ENCODE peak calls at places on chromosomes 12 and 14, in five cellular contexts. E is body of pancreas, A is spleen, Y is heart left ventricle, Q is IMR-90. N is an unnamed sample.

GRCh38 chr14:66974397-66975025 is 214.7 kb upstream of the GARIN2 start:
- DNase-seq in A (no peak), Q (peak; percentile 4), Y (no peak), E (no peak), N (no peak)

GRCh38 chr12:105369014-105369413 is 38.5 kb downstream of the C12orf75 start:
- DNase-seq in E (no peak), A (no peak), Y (no peak), Q (peak; percentile 84), N (no peak)

GRCh38 chr12:110349521-110350151 is 53.9 kb downstream of the ANAPC7 start:
- DNase-seq in E (no peak), A (no peak), Q (no peak), Y (no peak), N (no peak)

GRCh38 chr12:113103756-113104450 is 31.7 kb downstream of the RASAL1 start:
- DNase-seq in A (peak; percentile 89), Y (no peak), Q (no peak), E (peak; percentile 63), N (no peak)

GRCh38 chr12:44627767-44628166 is 248.3 kb downstream of the NELL2 start:
- DNase-seq in A (no peak), E (no peak), Y (no peak), Q (no peak), N (no peak)

GRCh38 chr14:92794547-92794941 is 439 bp downstream of the GOLGA5 start:
- DNase-seq in Y (no peak), E (peak; percentile 19), A (no peak), Q (peak; percentile 18), N (no peak)

GRCh38 chr12:10220398-10221077 is 7.9 kb downstream of the GABARAPL1 start:
- DNase-seq in Q (peak; percentile 64), E (peak; percentile 88), Y (peak; percentile 72), A (no peak), N (no peak)

GRCh38 chr12:57133013-57133569 is 4.8 kb downstream of the LRP1 start:
- DNase-seq in Q (peak; percentile 55), Y (no peak), E (no peak), A (peak; percentile 33), N (no peak)

GRCh38 chr12:43501705-43502104 is 50.3 kb downstream of the ADAMTS20 start:
- DNase-seq in A (no peak), Q (peak; percentile 34), E (no peak), Y (no peak), N (no peak)

GRCh38 chr12:103495158-103495782 is 498 bp downstream of the C12orf42 start:
- DNase-seq in Y (no peak), E (no peak), Q (no peak), A (peak; percentile 95), N (no peak)

GRCh38 chr14:68960123-68960522 is 19.0 kb downstream of the ACTN1 start:
- DNase-seq in E (no peak), Q (no peak), Y (no peak), A (no peak), N (no peak)

GRCh38 chr12:121939190-121939589 is 20.8 kb downstream of the CFAP251 start:
- DNase-seq in E (no peak), Y (no peak), A (no peak), Q (no peak), N (no peak)

GRCh38 chr12:29212682-29213397 is 63.8 kb downstream of the FAR2 start:
- DNase-seq in Y (no peak), E (no peak), A (no peak), Q (no peak), N (no peak)

GRCh38 chr14:93103392-93104080 is 12.2 kb downstream of the ITPK1 start:
- DNase-seq in E (no peak), Q (no peak), Y (peak; percentile 46), A (peak; percentile 94), N (peak; percentile 82)

GRCh38 chr12:54958048-54958658 is 26.4 kb downstream of the TESPA1 start:
- DNase-seq in E (peak; percentile 40), Q (peak; percentile 72), Y (peak; percentile 39), A (no peak), N (peak; percentile 13)

GRCh38 chr14:70641548-70642312 is at the start of gene TTC9:
- DNase-seq in Y (peak; percentile 41), A (peak; percentile 89), E (peak; percentile 19), Q (no peak), N (no peak)

GRCh38 chr12:125292700-125293099 is 227.5 kb downstream of the AACS start:
- DNase-seq in E (no peak), A (no peak), Q (no peak), Y (no peak), N (no peak)

GRCh38 chr12:122928033-122928890 is 32.3 kb upstream of the VPS37B start:
- DNase-seq in Y (no peak), Q (no peak), A (no peak), E (no peak), N (no peak)

GRCh38 chr12:93122089-93122488 is 193.0 kb upstream of the EEA1 start:
- DNase-seq in A (no peak), Y (no peak), Q (peak; percentile 81), E (no peak), N (no peak)

DNA sequence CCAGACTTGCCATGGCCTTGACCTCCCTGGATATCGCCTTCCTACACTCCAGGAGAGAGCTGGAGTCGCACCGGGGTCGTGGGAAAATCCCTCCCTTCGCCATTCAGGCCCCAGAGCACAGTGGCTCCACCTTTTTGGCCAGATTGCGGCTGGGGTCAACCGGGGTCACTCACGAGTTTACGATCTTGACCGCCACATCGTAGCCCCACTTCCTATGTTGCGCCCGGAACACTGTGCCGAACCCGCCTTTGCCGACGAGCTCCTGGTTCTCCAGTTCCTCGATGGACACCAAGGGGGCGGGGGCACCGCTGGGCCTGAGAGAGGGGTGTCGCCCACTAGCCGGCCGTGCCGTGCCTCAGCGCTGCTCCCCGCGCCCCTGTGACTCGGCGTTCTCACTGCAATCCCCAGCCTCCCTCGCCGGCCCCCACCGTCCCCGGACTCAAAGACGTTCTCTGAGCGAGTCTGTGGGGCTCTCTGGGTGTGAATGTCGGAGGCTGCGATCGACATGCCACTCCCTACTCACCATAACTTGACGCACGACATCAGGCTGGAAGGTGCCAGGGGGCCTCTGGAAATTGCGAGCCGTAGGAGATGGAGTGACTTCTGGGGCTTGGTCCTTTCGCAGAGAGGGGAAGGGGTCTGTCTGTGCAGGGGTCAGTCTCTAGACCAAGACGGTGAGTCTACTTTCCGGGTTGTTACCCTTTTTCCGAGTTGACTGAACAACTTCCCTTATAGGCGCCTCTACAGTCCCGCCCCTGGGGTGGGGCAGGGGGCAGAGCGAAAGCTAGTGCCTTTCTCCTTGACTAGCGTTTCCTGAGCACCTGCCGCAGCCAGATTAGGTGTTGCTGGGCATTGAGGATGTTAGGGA is at the start of gene RIPK3:
- DNase-seq in E (peak; percentile 63), A (peak; percentile 95), Y (peak; percentile 61), Q (no peak), N (no peak)
- TF ChIP-seq POLR2A in E (no peak), A (no peak), Y (peak; percentile 26), Q (no peak), N (no peak)

DNA sequence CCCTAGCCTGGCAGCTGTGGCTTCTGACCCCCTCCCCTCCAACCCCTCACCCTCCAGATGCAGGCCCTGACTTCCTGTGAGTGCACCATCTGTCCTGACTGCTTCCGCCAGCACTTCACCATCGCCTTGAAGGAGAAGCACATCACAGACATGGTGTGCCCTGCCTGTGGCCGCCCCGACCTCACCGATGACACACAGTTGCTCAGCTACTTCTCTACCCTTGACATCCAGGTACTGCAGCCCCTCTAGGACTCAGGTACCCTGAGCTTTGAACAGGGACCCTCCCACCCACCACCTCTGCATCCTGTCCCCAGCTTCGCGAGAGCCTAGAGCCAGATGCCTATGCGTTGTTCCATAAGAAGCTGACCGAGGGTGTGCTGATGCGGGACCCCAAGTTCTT is 6.0 kb upstream of the IRF9 start:
- DNase-seq in Q (no peak), Y (no peak), A (peak; percentile 54), E (no peak), N (no peak)
- TF ChIP-seq POLR2A in Q (no peak), Y (no peak), A (no peak), E (no peak), N (no peak)

GRCh38 chr14:45998554-45998953 is 653.0 kb downstream of the RPL10L start:
- DNase-seq in Y (no peak), Q (no peak), A (no peak), E (no peak), N (no peak)
- TF ChIP-seq POLR2A in Y (no peak), Q (no peak), A (no peak), E (no peak), N (no peak)

GRCh38 chr14:50762001-50762930 is 68.7 kb downstream of the NIN start:
- DNase-seq in Y (no peak), A (no peak), E (no peak), Q (peak; percentile 94), N (peak; percentile 28)
- TF ChIP-seq POLR2A in Y (no peak), A (no peak), E (no peak), Q (no peak), N (no peak)

GRCh38 chr12:50248883-50249282 is 34.4 kb downstream of the LIMA1 start:
- DNase-seq in E (no peak), Q (no peak), A (no peak), Y (no peak), N (no peak)

GRCh38 chr12:50246159-50246865 is 37.0 kb downstream of the LIMA1 start:
- DNase-seq in A (no peak), E (no peak), Q (no peak), Y (no peak), N (no peak)

GRCh38 chr12:50249464-50250229 is 33.7 kb downstream of the LIMA1 start:
- DNase-seq in Y (no peak), A (no peak), Q (no peak), E (peak; percentile 26), N (no peak)

GRCh38 chr12:50248406-50248805 is 34.9 kb downstream of the LIMA1 start:
- DNase-seq in A (no peak), Y (no peak), E (no peak), Q (no peak), N (no peak)

GRCh38 chr12:50246873-50247612 is 36.3 kb downstream of the LIMA1 start:
- DNase-seq in E (peak; percentile 89), Q (peak; percentile 99), A (no peak), Y (peak; percentile 81), N (peak; percentile 73)
- TF ChIP-seq POLR2A in E (no peak), Q (no peak), A (no peak), Y (no peak), N (no peak)

N was measured in H54.